ENCODE peak calls at places on chromosomes 7 and 10, in seven cellular contexts. T is lower lobe of right lung; O is CD8-positive, alpha-beta memory T cell; F is mesenchymal stem cell; W is tibial nerve; M is suprapubic skin; U is OCI-LY7. E is an unnamed sample. For H3K4me1, the result is how much of the 10 kb centered on the place peaks cover.

GRCh38 chr7:155752756-155753445 is 59.4 kb downstream of the SHH start:
- DNase-seq in T (no peak), O (no peak), F (no peak), W (no peak), M (no peak), U (peak), E (no peak)

GRCh38 chr7:150823010-150823409 is 22.4 kb downstream of the TMEM176A start:
- DNase-seq in T (no peak), O (no peak), F (no peak), W (no peak), M (no peak), U (no peak), E (no peak)

GRCh38 chr7:137989127-137989526 is 12.8 kb downstream of the CREB3L2 start:
- DNase-seq in T (no peak), O (no peak), F (no peak), W (no peak), M (no peak), U (no peak), E (no peak)

GRCh38 chr7:157474685-157475084 is 137.9 kb downstream of the DNAJB6 start:
- DNase-seq in T (peak), O (no peak), F (no peak), W (no peak), M (peak), U (peak), E (peak)

GRCh38 chr7:86664486-86664885 is 20.8 kb downstream of the GRM3 start:
- DNase-seq in T (no peak), O (no peak), F (no peak), W (no peak), M (no peak), U (no peak), E (no peak)

GRCh38 chr7:69067397-69067796 is 530.9 kb upstream of the AUTS2 start:
- DNase-seq in T (peak), O (no peak), F (no peak), W (no peak), M (no peak), U (peak), E (no peak)

GRCh38 chr10:126917975-126918908 is 13.0 kb downstream of the DOCK1 start:
- DNase-seq in T (no peak), O (no peak), F (no peak), W (no peak), M (no peak), U (no peak), E (peak)

GRCh38 chr10:126905776-126906703 is 812 bp downstream of the DOCK1 start:
- DNase-seq in T (no peak), O (no peak), F (peak), W (peak), M (peak), U (no peak), E (peak)

GRCh38 chr10:124705021-124705740 is 39.0 kb downstream of the FAM53B start:
- DNase-seq in T (no peak), O (no peak), F (peak), W (no peak), M (no peak), U (peak), E (peak)

GRCh38 chr7:87926581-87927461 is 7.2 kb upstream of the ADAM22 start:
- DNase-seq in T (no peak), O (no peak), F (peak), W (no peak), M (no peak), U (peak), E (no peak)

GRCh38 chr7:80934286-80934685 is 15.4 kb upstream of the SEMA3C start:
- DNase-seq in T (no peak), O (no peak), F (no peak), W (no peak), M (no peak), U (no peak), E (no peak)

GRCh38 chr7:42152353-42153205 is 84.4 kb downstream of the GLI3 start:
- DNase-seq in T (no peak), O (no peak), F (no peak), W (no peak), M (no peak), U (no peak), E (no peak)

GRCh38 chr7:129642871-129643515 is 31.5 kb downstream of the NRF1 start:
- DNase-seq in T (no peak), O (no peak), F (no peak), W (no peak), M (no peak), U (no peak), E (no peak)

GRCh38 chr7:71780282-71780681 is 631.9 kb downstream of the CALN1 start:
- DNase-seq in T (no peak), O (no peak), F (no peak), W (no peak), M (no peak), U (no peak), E (no peak)

GRCh38 chr10:119477444-119477843 is 65.1 kb downstream of the RGS10 start:
- DNase-seq in T (no peak), O (no peak), F (no peak), W (no peak), M (no peak), U (peak), E (peak)

GRCh38 chr10:124614003-124614659 is 130.0 kb downstream of the FAM53B start:
- DNase-seq in T (no peak), O (no peak), F (no peak), W (no peak), M (no peak), U (no peak), E (no peak)

GRCh38 chr10:70186090-70186489 is 15.8 kb upstream of the SAR1A start:
- DNase-seq in T (no peak), O (no peak), F (no peak), W (no peak), M (no peak), U (no peak), E (no peak)

GRCh38 chr10:24469993-24470392 is 253.7 kb downstream of the ARHGAP21 start:
- DNase-seq in T (no peak), O (no peak), F (no peak), W (no peak), M (no peak), U (no peak), E (no peak)

GRCh38 chr10:101565370-101565900 is 22.6 kb downstream of the POLL start:
- DNase-seq in T (no peak), O (no peak), F (no peak), W (no peak), M (no peak), U (no peak), E (no peak)

GRCh38 chr7:12303507-12303906 is 92.4 kb downstream of the TMEM106B start:
- DNase-seq in T (no peak), O (no peak), F (no peak), W (no peak), M (no peak), U (no peak), E (no peak)

GRCh38 chr10:54800677-54801480 is at the start of gene PCDH15:
- DNase-seq in T (no peak), O (no peak), F (peak), W (no peak), M (no peak), U (peak), E (no peak)

GRCh38 chr7:16479587-16479986 is 14.0 kb upstream of the SOSTDC1 start:
- DNase-seq in T (no peak), O (no peak), F (no peak), W (no peak), M (no peak), U (no peak), E (no peak)

GRCh38 chr7:98737176-98737575 is 120.1 kb downstream of the NPTX2 start:
- DNase-seq in T (no peak), O (no peak), F (no peak), W (no peak), M (no peak), U (no peak), E (peak)

GRCh38 chr7:100655908-100656674 is at the start of gene ACTL6B:
- DNase-seq in T (peak), O (peak), F (peak), W (no peak), M (no peak), U (no peak), E (no peak)

GRCh38 chr10:82150123-82150900 is 275.3 kb downstream of the NRG3 start:
- DNase-seq in T (peak), O (no peak), F (peak), W (no peak), M (no peak), U (peak), E (no peak)

GRCh38 chr7:5643280-5643679 is 138.2 kb downstream of the RNF216 start:
- DNase-seq in T (no peak), O (peak), F (peak), W (no peak), M (no peak), U (no peak), E (peak)

GRCh38 chr7:17318146-17318545 is 19.7 kb downstream of the AHR start:
- DNase-seq in T (no peak), O (no peak), F (peak), W (no peak), M (no peak), U (no peak), E (no peak)

GRCh38 chr10:78685466-78686163 is 383.2 kb upstream of the ZMIZ1 start:
- DNase-seq in T (no peak), O (no peak), F (peak), W (no peak), M (no peak), U (no peak), E (no peak)

GRCh38 chr7:561631-562393 is 42.2 kb upstream of the PDGFA start:
- DNase-seq in T (no peak), O (no peak), F (no peak), W (no peak), M (no peak), U (no peak), E (peak)

GRCh38 chr7:37930226-37930948 is 9.9 kb downstream of the EPDR1 start:
- DNase-seq in T (no peak), O (no peak), F (no peak), W (no peak), M (no peak), U (no peak), E (no peak)

GRCh38 chr10:118401708-118402107 is 59.6 kb upstream of the FAM204A start:
- DNase-seq in T (no peak), O (no peak), F (no peak), W (no peak), M (no peak), U (no peak), E (no peak)

GRCh38 chr7:83514977-83515376 is 134.0 kb downstream of the SEMA3E start:
- DNase-seq in T (no peak), O (no peak), F (no peak), W (no peak), M (no peak), U (no peak), E (no peak)

GRCh38 chr7:2471022-2471329 is 5.2 kb downstream of the GRIFIN start:
- DNase-seq in T (no peak), O (no peak), F (no peak), W (no peak), M (no peak), U (no peak), E (no peak)

GRCh38 chr7:4883352-4884144 is at the start of gene RADIL:
- DNase-seq in T (peak), O (peak), F (peak), W (peak), M (peak), U (peak), E (peak)

GRCh38 chr10:69914373-69915268 is 112.9 kb downstream of the COL13A1 start:
- DNase-seq in T (peak), O (peak), F (peak), W (peak), M (no peak), U (peak), E (peak)

GRCh38 chr10:130038611-130039109 is 72.0 kb downstream of the C10orf143 start:
- DNase-seq in T (no peak), O (no peak), F (no peak), W (no peak), M (no peak), U (no peak), E (no peak)

GRCh38 chr7:35714862-35715261 is 19.9 kb upstream of the HERPUD2 start:
- DNase-seq in T (no peak), O (no peak), F (no peak), W (no peak), M (no peak), U (peak), E (no peak)

GRCh38 chr7:106757846-106758245 is 96.9 kb upstream of the CCDC71L start:
- DNase-seq in T (no peak), O (no peak), F (no peak), W (peak), M (no peak), U (no peak), E (no peak)

GRCh38 chr10:74006269-74006668 is 8.4 kb downstream of the VCL start:
- DNase-seq in T (no peak), O (no peak), F (no peak), W (no peak), M (no peak), U (no peak), E (no peak)
- H3K27ac ChIP-seq in T (no peak), O (no peak), F (no peak), W (no peak), M (no peak), U (peak), E (no peak)

GRCh38 chr7:77456711-77457110 is 40.6 kb upstream of the GSAP start:
- DNase-seq in T (no peak), O (no peak), F (no peak), W (no peak), M (no peak), U (no peak), E (no peak)
- H3K4me1 ChIP-seq in T (under half), O (under half), F (under half), W (under half), M (under half), U (under half), E (under half)

GRCh38 chr10:71918992-71919391 is 45.2 kb upstream of the CHST3 start:
- DNase-seq in T (no peak), O (no peak), F (no peak), W (no peak), M (no peak), U (no peak), E (no peak)

GRCh38 chr10:71924771-71925170 is 39.4 kb upstream of the CHST3 start:
- DNase-seq in T (no peak), O (no peak), F (no peak), W (no peak), M (no peak), U (no peak), E (no peak)

GRCh38 chr10:71920540-71921318 is 43.5 kb upstream of the CHST3 start:
- DNase-seq in T (no peak), O (no peak), F (peak), W (no peak), M (no peak), U (no peak), E (no peak)

GRCh38 chr10:71923138-71923692 is 41.0 kb upstream of the CHST3 start:
- DNase-seq in T (no peak), O (no peak), F (no peak), W (no peak), M (no peak), U (no peak), E (no peak)

DNA sequence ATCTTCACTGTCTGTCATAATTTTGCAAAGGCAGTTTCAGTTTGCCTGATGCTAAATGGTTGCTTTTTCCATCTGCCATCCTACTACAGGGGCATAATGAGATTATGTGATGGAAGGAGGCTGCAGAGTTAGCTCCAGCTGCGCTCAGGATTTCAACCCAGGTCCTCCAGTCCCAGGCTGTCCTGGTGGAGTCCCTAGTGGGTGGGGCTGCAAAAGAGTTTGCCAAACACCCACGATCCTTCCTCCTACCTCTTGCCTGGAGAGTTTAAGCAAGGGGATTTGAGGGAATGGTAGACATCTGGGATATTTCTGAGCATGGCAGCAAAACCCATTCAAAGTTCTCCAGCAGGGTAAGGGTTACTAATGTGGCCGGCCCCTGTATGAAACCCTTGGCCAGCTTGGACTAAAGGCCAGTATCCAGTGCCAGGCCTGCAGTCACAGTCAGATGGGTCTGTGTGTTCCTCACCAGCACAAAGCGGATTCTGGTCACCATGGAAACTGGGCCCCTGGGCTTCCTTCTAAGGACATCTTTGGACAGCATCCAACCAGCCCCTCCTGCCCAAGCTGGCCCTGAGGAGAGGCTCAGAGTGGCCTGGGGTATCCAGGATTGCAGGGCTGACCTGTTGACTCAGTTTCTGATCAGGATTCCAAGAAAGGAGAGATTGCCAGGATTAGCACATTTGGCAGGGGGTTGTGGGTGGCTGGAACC is 42.7 kb upstream of the CHST3 start:
- DNase-seq in T (no peak), O (no peak), F (peak), W (peak), M (peak), U (no peak), E (no peak)
- H3K27ac ChIP-seq in T (no peak), O (no peak), F (no peak), W (no peak), M (peak), U (no peak), E (no peak)

GRCh38 chr7:28682136-28682535 is 269.8 kb downstream of the CREB5 start:
- DNase-seq in T (no peak), O (no peak), F (no peak), W (no peak), M (no peak), U (no peak), E (no peak)

GRCh38 chr7:28678421-28678965 is 266.2 kb downstream of the CREB5 start:
- DNase-seq in T (no peak), O (no peak), F (peak), W (no peak), M (no peak), U (no peak), E (no peak)

GRCh38 chr7:28684729-28685211 is 272.5 kb downstream of the CREB5 start:
- DNase-seq in T (no peak), O (no peak), F (no peak), W (no peak), M (no peak), U (no peak), E (peak)

GRCh38 chr7:28682811-28683210 is 270.5 kb downstream of the CREB5 start:
- DNase-seq in T (no peak), O (no peak), F (no peak), W (no peak), M (no peak), U (no peak), E (no peak)

DNA sequence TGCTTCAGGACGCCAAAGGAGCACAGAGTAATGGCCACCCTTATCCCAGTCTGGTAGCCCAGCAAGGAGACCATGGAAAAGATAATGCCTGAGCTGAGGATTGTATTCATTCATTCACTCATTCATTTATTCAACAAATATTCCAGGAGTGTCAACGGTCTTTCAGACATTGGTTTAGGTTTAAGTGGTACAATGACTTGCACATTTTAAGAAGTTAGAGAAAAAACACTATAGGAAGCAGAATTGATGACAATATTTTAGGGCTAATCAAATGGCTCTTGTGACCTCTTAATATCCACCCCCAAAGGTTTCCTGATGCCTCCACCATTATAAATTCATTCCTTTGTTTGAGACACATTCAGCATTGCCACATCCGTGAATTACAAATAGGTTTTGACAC is 269.4 kb downstream of the CREB5 start:
- DNase-seq in T (no peak), O (no peak), F (no peak), W (no peak), M (no peak), U (no peak), E (no peak)
- H3K4me1 ChIP-seq in T (under half), O (under half), F (under half), W (under half), M (under half), U (under half), E (under half)

DNA sequence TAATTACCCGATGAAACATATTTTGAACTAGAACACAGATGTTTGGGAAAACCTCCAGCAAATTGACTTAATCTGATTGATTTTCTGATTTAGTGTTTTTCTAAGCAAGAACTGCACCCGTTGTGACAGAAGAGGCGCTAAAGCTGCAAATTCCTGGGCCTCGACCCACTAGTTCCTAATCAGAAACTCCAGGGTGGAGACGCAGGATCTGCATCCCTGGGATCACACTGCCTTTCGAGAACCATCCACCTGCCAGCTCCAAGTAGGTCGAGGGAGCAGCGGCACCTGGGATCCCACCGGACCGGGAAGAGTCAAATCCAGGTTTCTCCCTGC is 136.8 kb upstream of the CDCA7L start:
- DNase-seq in T (no peak), O (no peak), F (no peak), W (no peak), M (no peak), U (no peak), E (no peak)
- H3K27ac ChIP-seq in T (peak), O (no peak), F (no peak), W (peak), M (peak), U (no peak), E (peak)

GRCh38 chr7:74217455-74218342 is 7.9 kb downstream of the LAT2 start:
- DNase-seq in T (no peak), O (no peak), F (no peak), W (no peak), M (no peak), U (peak), E (peak)

GRCh38 chr7:74216361-74216761 is 6.6 kb downstream of the LAT2 start:
- DNase-seq in T (no peak), O (no peak), F (no peak), W (no peak), M (no peak), U (peak), E (no peak)

GRCh38 chr7:74215921-74216320 is 6.1 kb downstream of the LAT2 start:
- DNase-seq in T (no peak), O (no peak), F (no peak), W (no peak), M (no peak), U (no peak), E (no peak)

GRCh38 chr7:74212661-74213060 is 2.9 kb downstream of the LAT2 start:
- DNase-seq in T (peak), O (no peak), F (no peak), W (no peak), M (no peak), U (no peak), E (no peak)

DNA sequence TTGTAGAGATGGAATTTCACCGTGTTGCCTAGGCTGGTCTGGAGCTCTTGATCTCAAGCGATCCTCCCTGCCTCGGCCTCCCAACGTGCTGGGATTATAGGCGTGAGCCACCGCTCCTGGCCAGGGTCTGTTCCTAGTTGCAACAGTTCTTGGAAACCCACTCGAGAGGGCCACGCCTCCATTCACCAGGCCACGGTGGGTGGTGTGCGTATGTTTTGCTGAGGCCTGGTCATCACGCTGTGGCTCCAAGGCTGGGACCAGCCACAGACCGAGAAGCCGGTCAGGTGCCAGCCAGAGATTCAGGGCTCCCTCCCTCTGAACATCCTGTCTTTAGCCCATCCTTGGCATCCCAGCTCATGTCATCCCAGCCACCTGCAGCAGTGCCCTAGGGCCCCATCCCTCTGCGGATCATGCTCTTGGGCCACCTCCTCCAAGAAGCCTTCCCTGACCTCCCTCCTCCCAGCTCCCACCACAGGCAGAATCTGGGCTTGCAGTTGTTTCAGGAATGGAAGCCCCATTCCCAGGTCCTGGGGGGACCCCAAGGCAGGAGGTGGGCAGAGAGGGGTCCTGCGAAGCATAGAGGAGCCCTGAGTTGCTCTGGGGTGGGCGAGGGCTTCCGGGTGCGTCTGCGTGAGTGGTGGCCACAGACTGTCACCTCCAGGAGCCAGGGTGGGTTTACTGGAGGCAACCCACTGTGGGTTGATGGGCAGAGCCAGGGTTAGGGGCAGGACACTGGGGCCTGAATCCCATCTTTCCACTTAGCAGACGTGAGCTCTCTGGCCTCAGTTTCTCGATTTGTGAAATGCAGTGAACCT is 5.2 kb downstream of the LAT2 start:
- DNase-seq in T (no peak), O (no peak), F (no peak), W (no peak), M (no peak), U (no peak), E (no peak)
- H3K4me1 ChIP-seq in T (under half), O (under half), F (under half), W (under half), M (under half), U (half or more), E (half or more)

E was measured in spleen.